ENCODE peak calls at places on chromosomes 3 and 15, in six cellular contexts. T is fibroblast of lung, M is endothelial cell of umbilical vein, H is A549, D is ascending aorta, O is stomach. Q is an unnamed sample.

GRCh38 chr15:81897011-81897677 is 148.7 kb downstream of the MEX3B start:
- DNase-seq in T (peak; percentile 83), M (no peak), H (no peak), D (no peak), O (no peak), Q (no peak)

GRCh38 chr3:107855710-107856109 is 235.1 kb downstream of the CD47 start:
- DNase-seq in T (peak; percentile 21), M (peak; percentile 29), H (peak; percentile 72), D (no peak), O (no peak), Q (no peak)

GRCh38 chr3:37862219-37862711 is 585 bp downstream of the CTDSPL start:
- DNase-seq in T (peak; percentile 56), M (no peak), H (peak; percentile 38), D (no peak), O (peak; percentile 51), Q (no peak)

GRCh38 chr3:120471643-120472042 is 20.9 kb upstream of the FSTL1 start:
- DNase-seq in T (peak; percentile 86), M (no peak), H (no peak), D (no peak), O (no peak), Q (no peak)

GRCh38 chr3:123750659-123751420 is 133.3 kb downstream of the MYLK start:
- DNase-seq in T (peak; percentile 96), M (peak; percentile 64), H (peak; percentile 77), D (no peak), O (no peak), Q (no peak)

GRCh38 chr3:32082727-32083126 is 23.7 kb upstream of the GPD1L start:
- DNase-seq in T (peak; percentile 29), M (no peak), H (no peak), D (no peak), O (no peak), Q (no peak)

GRCh38 chr3:177460100-177460499 is 262.8 kb upstream of the TBL1XR1 start:
- DNase-seq in T (no peak), M (no peak), H (no peak), D (no peak), O (no peak), Q (no peak)

GRCh38 chr3:41653575-41654239 is 308.2 kb downstream of the ULK4 start:
- DNase-seq in T (no peak), M (peak; percentile 12), H (no peak), D (no peak), O (no peak), Q (no peak)

GRCh38 chr15:63157891-63158431 is 684 bp upstream of the RPS27L start:
- DNase-seq in T (peak; percentile 86), M (peak; percentile 70), H (peak; percentile 86), D (no peak), O (peak; percentile 31), Q (no peak)

GRCh38 chr15:101358895-101359294 is 63.8 kb upstream of the SNRPA1 start:
- DNase-seq in T (peak; percentile 2), M (no peak), H (no peak), D (no peak), O (no peak), Q (no peak)

GRCh38 chr3:44136421-44136820 is 105.3 kb upstream of the TOPAZ1 start:
- DNase-seq in T (peak; percentile 11), M (peak; percentile 4), H (no peak), D (no peak), O (no peak), Q (no peak)

GRCh38 chr3:33425456-33425855 is 14.7 kb downstream of the UBP1 start:
- DNase-seq in T (no peak), M (no peak), H (no peak), D (no peak), O (no peak), Q (no peak)

GRCh38 chr3:166527325-166527724 is 690.1 kb upstream of the BCHE start:
- DNase-seq in T (peak; percentile 67), M (no peak), H (no peak), D (no peak), O (no peak), Q (no peak)

GRCh38 chr3:139721370-139721769 is 43.6 kb upstream of the NMNAT3 start:
- DNase-seq in T (no peak), M (no peak), H (no peak), D (no peak), O (no peak), Q (no peak)

GRCh38 chr15:62719316-62719715 is 323.2 kb upstream of the TPM1 start:
- DNase-seq in T (peak; percentile 77), M (no peak), H (no peak), D (no peak), O (no peak), Q (no peak)

GRCh38 chr3:102206506-102207145 is 228.2 kb upstream of the ZPLD1 start:
- DNase-seq in T (peak; percentile 76), M (peak; percentile 9), H (no peak), D (peak; percentile 60), O (peak; percentile 46), Q (no peak)

GRCh38 chr3:30076899-30077298 is 529.5 kb upstream of the TGFBR2 start:
- DNase-seq in T (no peak), M (no peak), H (no peak), D (no peak), O (no peak), Q (no peak)

GRCh38 chr15:74203914-74204431 is 1.4 kb upstream of the STRA6 start:
- DNase-seq in T (peak; percentile 86), M (no peak), H (no peak), D (peak; percentile 35), O (no peak), Q (no peak)
- H3K27ac ChIP-seq in T (no peak overlapping the region), M (no peak overlapping the region), H (peak overlapping the region; percentile 90), D (peak overlapping the region; percentile 52), O (no peak overlapping the region), Q (no peak overlapping the region)

GRCh38 chr3:189773056-189773455 is 141.9 kb downstream of the TP63 start:
- DNase-seq in T (peak; percentile 85), M (peak; percentile 34), H (peak; percentile 64), D (no peak), O (no peak), Q (no peak)
- H3K4me3 ChIP-seq in T (no peak overlapping the region), M (no peak overlapping the region), H (peak overlapping the region; percentile 17), D (no peak overlapping the region), O (no peak overlapping the region), Q (no peak overlapping the region)

DNA sequence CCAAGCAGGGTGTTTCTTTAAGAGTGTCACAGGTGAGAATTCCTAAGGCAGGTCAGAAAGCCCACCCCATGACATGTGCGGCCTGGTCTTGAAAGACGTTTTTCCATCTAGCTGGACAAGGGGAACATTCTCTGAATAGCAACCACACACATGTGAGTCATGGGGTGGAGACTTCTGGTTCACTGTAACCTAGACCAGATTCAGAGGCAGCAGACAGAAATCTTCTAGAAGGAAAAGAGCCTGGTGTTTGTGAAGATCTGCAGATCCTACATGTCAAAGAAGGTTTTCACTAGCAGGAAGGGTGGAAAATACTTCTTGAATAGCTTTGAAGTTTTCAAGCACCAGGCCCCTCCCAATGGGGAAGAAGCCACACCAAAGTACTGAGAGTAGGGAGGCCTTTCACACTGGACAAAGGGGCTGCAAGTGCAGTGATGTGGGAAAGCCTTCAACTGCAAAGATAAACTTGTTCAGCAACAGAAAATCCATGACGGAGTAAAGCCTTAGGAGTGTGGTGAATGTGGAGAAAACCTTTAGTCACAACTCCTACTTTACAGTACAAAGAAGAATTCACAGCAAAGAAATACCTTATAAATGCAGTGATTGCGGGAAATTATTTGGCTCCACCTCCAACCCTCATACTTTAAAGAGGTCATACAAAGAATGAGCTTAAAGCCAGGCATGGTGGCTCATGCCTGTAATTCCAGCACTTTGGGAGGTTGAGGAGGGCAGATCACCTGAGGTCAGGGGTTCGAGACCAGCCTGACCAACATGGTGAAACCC is 17.6 kb downstream of the ADAM10 start:
- DNase-seq in T (peak; percentile 78), M (peak; percentile 21), H (peak; percentile 28), D (no peak), O (no peak), Q (peak; percentile 34)
- H3K27ac ChIP-seq in T (peak overlapping the region; percentile 17), M (no peak overlapping the region), H (no peak overlapping the region), D (peak overlapping the region; percentile 15), O (no peak overlapping the region), Q (no peak overlapping the region)

GRCh38 chr3:153901152-153901551 is 220.0 kb upstream of the ARHGEF26 start:
- DNase-seq in T (peak; percentile 54), M (no peak), H (no peak), D (no peak), O (no peak), Q (no peak)
- H3K4me3 ChIP-seq in T (no peak overlapping the region), M (no peak overlapping the region), H (no peak overlapping the region), D (no peak overlapping the region), O (no peak overlapping the region), Q (no peak overlapping the region)

DNA sequence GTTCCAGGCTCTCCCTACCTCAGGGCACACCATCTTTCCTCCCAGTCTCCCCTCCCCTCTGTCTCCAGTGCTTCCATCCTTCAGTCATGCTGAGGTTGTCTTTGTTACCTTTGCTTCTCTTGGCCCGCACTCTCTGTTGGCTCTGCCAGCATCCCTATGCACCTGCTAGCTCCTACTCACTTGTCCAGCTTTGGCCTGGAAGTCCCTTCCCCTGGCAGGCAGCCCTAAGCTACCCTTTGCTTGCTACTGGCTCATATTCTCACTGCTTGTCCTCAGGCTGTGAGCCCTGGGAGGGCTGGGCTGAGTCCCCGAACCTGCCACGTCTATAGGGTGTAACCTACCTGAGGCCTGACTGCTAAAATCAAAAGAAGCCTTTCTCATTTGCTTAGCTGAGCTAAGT is 122.7 kb downstream of the PGPEP1L start:
- DNase-seq in T (no peak), M (no peak), H (no peak), D (no peak), O (peak; percentile 71), Q (no peak)
- H3K27ac ChIP-seq in T (no peak overlapping the region), M (no peak overlapping the region), H (peak overlapping the region; percentile 97), D (peak overlapping the region; percentile 76), O (no peak overlapping the region), Q (no peak overlapping the region)

DNA sequence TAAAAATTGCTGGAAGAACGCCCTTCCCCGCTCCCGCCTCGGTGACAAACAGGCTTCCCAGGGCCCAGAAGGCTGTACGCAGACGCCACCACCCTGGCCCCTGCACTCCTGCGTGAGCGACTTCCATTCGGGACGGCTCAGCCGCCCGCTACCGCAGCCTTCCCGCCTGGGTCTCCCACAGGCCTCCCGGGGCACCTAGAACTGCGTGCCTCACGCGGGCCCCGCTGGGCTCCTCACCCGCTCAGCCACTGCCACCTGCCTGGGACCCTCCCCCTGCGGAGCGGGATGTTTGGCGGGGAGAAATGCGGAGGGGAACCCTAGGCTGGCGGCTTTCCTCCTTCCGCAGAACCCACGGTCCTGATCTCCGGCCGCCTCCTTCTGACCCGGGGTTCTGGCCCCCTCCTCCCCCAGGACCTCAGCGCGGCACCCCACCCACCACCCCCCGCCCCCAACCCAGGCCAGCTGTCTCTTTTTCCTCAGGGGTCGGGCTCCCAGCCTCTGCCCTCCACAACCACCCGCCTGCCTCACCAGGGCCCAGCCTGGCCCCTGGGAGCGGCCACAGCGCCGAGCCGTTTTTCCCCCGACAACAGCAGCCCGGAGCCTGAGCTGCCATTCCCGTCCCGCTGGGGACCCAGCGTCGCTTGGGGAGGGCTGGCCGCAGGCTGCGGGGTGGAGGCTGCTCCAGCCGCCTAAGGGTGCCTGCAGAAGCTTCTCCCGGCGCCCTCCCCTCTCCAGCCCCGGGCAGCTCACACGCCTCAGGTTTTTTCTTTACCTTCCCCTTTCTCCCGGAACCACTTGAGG is 27.6 kb upstream of the RAB7A start:
- DNase-seq in T (peak; percentile 34), M (peak; percentile 23), H (peak; percentile 52), D (no peak), O (peak; percentile 51), Q (no peak)
- H3K4me3 ChIP-seq in T (peak overlapping the region; percentile 29), M (peak overlapping the region; percentile 54), H (peak overlapping the region; percentile 52), D (peak overlapping the region; percentile 68), O (peak overlapping the region; percentile 65), Q (no peak overlapping the region)

DNA sequence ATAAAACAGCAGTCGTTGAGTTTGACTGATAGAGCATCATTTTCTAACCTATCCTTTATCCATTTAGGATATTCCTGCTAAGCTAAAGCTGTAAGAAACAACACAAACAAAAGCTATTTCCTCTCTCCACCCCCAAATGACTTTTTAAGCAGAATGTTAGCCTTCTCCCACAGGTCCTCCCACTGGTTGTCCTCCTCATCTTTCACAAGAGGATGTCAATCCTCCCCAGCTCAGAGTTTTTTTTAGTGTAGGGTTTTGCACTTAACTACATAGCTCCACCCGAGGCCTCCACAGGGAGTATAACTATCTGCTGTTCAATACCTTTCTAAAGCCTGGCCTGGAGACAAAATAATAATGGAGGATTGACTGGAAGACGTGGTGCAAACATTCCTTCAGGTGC is 7.8 kb downstream of the SETMAR start:
- DNase-seq in T (no peak), M (no peak), H (no peak), D (no peak), O (no peak), Q (no peak)
- H3K27ac ChIP-seq in T (no peak overlapping the region), M (no peak overlapping the region), H (no peak overlapping the region), D (no peak overlapping the region), O (peak overlapping the region; percentile 31), Q (no peak overlapping the region)